ENCODE peak calls at places on chromosomes 16 and 17, in nine cellular contexts. E is Right ventricle myocardium inferior, T is globus pallidus, J is colonic mucosa, A is stomach, D is cardiac muscle cell, L is AG04450, V is HT1080, Z is pancreas. M is an unnamed sample.

GRCh38 chr17:28093999-28094716 is 51.7 kb downstream of the NLK start:
- DNase-seq in E (no peak), T (no peak), J (no peak), A (no peak), D (no peak), L (no peak), V (no peak), Z (no peak), M (no peak)

GRCh38 chr17:2363318-2363717 is 26.0 kb downstream of the SGSM2 start:
- DNase-seq in E (no peak), T (no peak), J (no peak), A (no peak), D (no peak), L (no peak), V (no peak), Z (peak), M (no peak)

GRCh38 chr17:75084039-75084660 is 3.6 kb upstream of the SLC16A5 start:
- DNase-seq in E (no peak), T (no peak), J (no peak), A (no peak), D (no peak), L (no peak), V (no peak), Z (no peak), M (no peak)

GRCh38 chr17:40705567-40705966 is 2.0 kb upstream of the KRT24 start:
- DNase-seq in E (no peak), T (no peak), J (no peak), A (no peak), D (no peak), L (no peak), V (no peak), Z (no peak), M (no peak)

GRCh38 chr16:86355114-86355513 is 155.2 kb upstream of the FOXF1 start:
- DNase-seq in E (no peak), T (no peak), J (no peak), A (no peak), D (no peak), L (no peak), V (no peak), Z (no peak), M (no peak)

GRCh38 chr16:78496189-78496588 is 396.7 kb downstream of the WWOX start:
- DNase-seq in E (no peak), T (no peak), J (no peak), A (no peak), D (no peak), L (no peak), V (no peak), Z (no peak), M (no peak)

GRCh38 chr16:70526403-70526802 is 2.8 kb downstream of the SF3B3 start:
- DNase-seq in E (no peak), T (no peak), J (no peak), A (no peak), D (no peak), L (no peak), V (no peak), Z (no peak), M (no peak)

GRCh38 chr16:89442990-89443726 is 47.2 kb downstream of the ANKRD11 start:
- DNase-seq in E (peak), T (no peak), J (peak), A (peak), D (peak), L (no peak), V (no peak), Z (no peak), M (peak)

GRCh38 chr16:11315499-11315898 is 29.8 kb upstream of the RMI2 start:
- DNase-seq in E (no peak), T (no peak), J (no peak), A (no peak), D (no peak), L (no peak), V (peak), Z (no peak), M (peak)

GRCh38 chr17:79600613-79601221 is 10.1 kb downstream of the RBFOX3 start:
- DNase-seq in E (no peak), T (no peak), J (no peak), A (no peak), D (no peak), L (no peak), V (no peak), Z (no peak), M (no peak)

GRCh38 chr16:72537684-72538083 is 365.7 kb upstream of the PMFBP1 start:
- DNase-seq in E (no peak), T (no peak), J (no peak), A (no peak), D (no peak), L (no peak), V (peak), Z (no peak), M (peak)

GRCh38 chr16:56263711-56264608 is 72.7 kb downstream of the GNAO1 start:
- DNase-seq in E (no peak), T (peak), J (no peak), A (no peak), D (peak), L (no peak), V (no peak), Z (no peak), M (no peak)

GRCh38 chr16:66521951-66522771 is 27.8 kb downstream of the TK2 start:
- DNase-seq in E (peak), T (no peak), J (peak), A (peak), D (no peak), L (no peak), V (peak), Z (no peak), M (peak)

GRCh38 chr17:37555386-37555785 is 53.8 kb downstream of the SYNRG start:
- DNase-seq in E (no peak), T (no peak), J (no peak), A (no peak), D (no peak), L (no peak), V (no peak), Z (no peak), M (no peak)

GRCh38 chr17:55722742-55723487 is at the start of gene TMEM100:
- DNase-seq in E (no peak), T (no peak), J (peak), A (no peak), D (no peak), L (peak), V (peak), Z (no peak), M (peak)

GRCh38 chr16:73150790-73151189 is 102.9 kb upstream of the ZFHX3 start:
- DNase-seq in E (no peak), T (no peak), J (no peak), A (no peak), D (no peak), L (no peak), V (no peak), Z (no peak), M (no peak)

GRCh38 chr17:40522250-40522960 is 21.0 kb upstream of the TNS4 start:
- DNase-seq in E (no peak), T (no peak), J (no peak), A (no peak), D (no peak), L (no peak), V (no peak), Z (no peak), M (no peak)

GRCh38 chr17:32127156-32127897 is 15.0 kb upstream of the RHOT1 start:
- DNase-seq in E (peak), T (peak), J (peak), A (peak), D (peak), L (peak), V (peak), Z (peak), M (peak)

GRCh38 chr16:68459457-68459856 is 11.1 kb upstream of the SMPD3 start:
- DNase-seq in E (no peak), T (no peak), J (no peak), A (no peak), D (no peak), L (no peak), V (no peak), Z (no peak), M (no peak)

GRCh38 chr16:1152651-1153259 is at the start of gene CACNA1H:
- DNase-seq in E (no peak), T (no peak), J (no peak), A (no peak), D (peak), L (no peak), V (no peak), Z (no peak), M (no peak)